ENCODE peak calls at places on chromosomes 12 and 14, in six cellular contexts. One of them, this sample, is unnamed.
A peak's percentile ranks its signal among the peaks of the same experiment; 100 is the strongest.

GRCh38 chr12:69719336-69720316 is 19.0 kb upstream of the RAB3IP start:
- DNase-seq in OCI-LY7: no peak
- DNase-seq in transverse colon: no peak
- DNase-seq in IMR-90: no peak
- DNase-seq in dorsolateral prefrontal cortex: no peak
- DNase-seq in heart left ventricle: no peak
- DNase-seq in this sample: no peak

GRCh38 chr14:80644826-80645225 is 296.7 kb downstream of the CEP128 start:
- DNase-seq in transverse colon: no peak
- DNase-seq in heart left ventricle: no peak
- DNase-seq in dorsolateral prefrontal cortex: no peak
- DNase-seq in IMR-90: no peak
- DNase-seq in OCI-LY7: no peak
- DNase-seq in this sample: no peak

GRCh38 chr14:91205449-91205848 is 39.1 kb downstream of the GPR68 start:
- DNase-seq in dorsolateral prefrontal cortex: no peak
- DNase-seq in OCI-LY7: no peak
- DNase-seq in transverse colon: no peak
- DNase-seq in heart left ventricle: no peak
- DNase-seq in IMR-90: no peak
- DNase-seq in this sample: peak; percentile 4

GRCh38 chr12:100268835-100269564 is 2.0 kb downstream of the SCYL2 start:
- DNase-seq in transverse colon: no peak
- DNase-seq in IMR-90: peak; percentile 15
- DNase-seq in dorsolateral prefrontal cortex: no peak
- DNase-seq in heart left ventricle: no peak
- DNase-seq in OCI-LY7: no peak
- DNase-seq in this sample: no peak

GRCh38 chr14:54090274-54090673 is 133.6 kb upstream of the BMP4 start:
- DNase-seq in dorsolateral prefrontal cortex: no peak
- DNase-seq in IMR-90: no peak
- DNase-seq in heart left ventricle: no peak
- DNase-seq in transverse colon: no peak
- DNase-seq in OCI-LY7: no peak
- DNase-seq in this sample: no peak

GRCh38 chr14:58315606-58316005 is 17.3 kb downstream of the ARID4A start:
- DNase-seq in IMR-90: peak; percentile 2
- DNase-seq in OCI-LY7: no peak
- DNase-seq in heart left ventricle: no peak
- DNase-seq in transverse colon: no peak
- DNase-seq in dorsolateral prefrontal cortex: no peak
- DNase-seq in this sample: no peak

GRCh38 chr14:101070540-101071492 is 167.3 kb upstream of the RTL1 start:
- DNase-seq in dorsolateral prefrontal cortex: no peak
- DNase-seq in heart left ventricle: peak; percentile 4
- DNase-seq in OCI-LY7: no peak
- DNase-seq in IMR-90: no peak
- DNase-seq in transverse colon: peak; percentile 5
- DNase-seq in this sample: peak; percentile 32

GRCh38 chr12:868722-869121 is 80.8 kb downstream of the RAD52 start:
- DNase-seq in heart left ventricle: no peak
- DNase-seq in OCI-LY7: no peak
- DNase-seq in IMR-90: no peak
- DNase-seq in dorsolateral prefrontal cortex: no peak
- DNase-seq in transverse colon: no peak
- DNase-seq in this sample: no peak

GRCh38 chr12:107344035-107344808 is 250.9 kb upstream of the CRY1 start:
- DNase-seq in dorsolateral prefrontal cortex: no peak
- DNase-seq in transverse colon: no peak
- DNase-seq in heart left ventricle: no peak
- DNase-seq in IMR-90: peak; percentile 81
- DNase-seq in OCI-LY7: no peak
- DNase-seq in this sample: no peak

GRCh38 chr12:131908716-131909595 is 14.5 kb downstream of the ULK1 start:
- DNase-seq in transverse colon: no peak
- DNase-seq in dorsolateral prefrontal cortex: no peak
- DNase-seq in IMR-90: no peak
- DNase-seq in OCI-LY7: no peak
- DNase-seq in heart left ventricle: no peak
- DNase-seq in this sample: no peak

GRCh38 chr12:5440973-5441372 is 9.1 kb downstream of the NTF3 start:
- DNase-seq in heart left ventricle: no peak
- DNase-seq in IMR-90: peak; percentile 34
- DNase-seq in transverse colon: no peak
- DNase-seq in dorsolateral prefrontal cortex: no peak
- DNase-seq in OCI-LY7: no peak
- DNase-seq in this sample: no peak
- H3K27ac ChIP-seq in heart left ventricle: no peak overlapping the region
- H3K27ac ChIP-seq in IMR-90: no peak overlapping the region
- H3K27ac ChIP-seq in transverse colon: no peak overlapping the region
- H3K27ac ChIP-seq in dorsolateral prefrontal cortex: no peak overlapping the region
- H3K27ac ChIP-seq in OCI-LY7: no peak overlapping the region
- H3K27ac ChIP-seq in this sample: no peak overlapping the region

GRCh38 chr12:12265571-12266388 is 1.1 kb downstream of the LRP6 start:
- DNase-seq in IMR-90: peak; percentile 64
- DNase-seq in heart left ventricle: no peak
- DNase-seq in OCI-LY7: peak; percentile 29
- DNase-seq in transverse colon: no peak
- DNase-seq in dorsolateral prefrontal cortex: no peak
- DNase-seq in this sample: no peak
- H3K27ac ChIP-seq in IMR-90: peak overlapping the region; percentile 91
- H3K27ac ChIP-seq in heart left ventricle: peak overlapping the region; percentile 99
- H3K27ac ChIP-seq in OCI-LY7: no peak overlapping the region
- H3K27ac ChIP-seq in transverse colon: peak overlapping the region; percentile 95
- H3K27ac ChIP-seq in dorsolateral prefrontal cortex: peak overlapping the region; percentile 94
- H3K27ac ChIP-seq in this sample: peak overlapping the region; percentile 100

DNA sequence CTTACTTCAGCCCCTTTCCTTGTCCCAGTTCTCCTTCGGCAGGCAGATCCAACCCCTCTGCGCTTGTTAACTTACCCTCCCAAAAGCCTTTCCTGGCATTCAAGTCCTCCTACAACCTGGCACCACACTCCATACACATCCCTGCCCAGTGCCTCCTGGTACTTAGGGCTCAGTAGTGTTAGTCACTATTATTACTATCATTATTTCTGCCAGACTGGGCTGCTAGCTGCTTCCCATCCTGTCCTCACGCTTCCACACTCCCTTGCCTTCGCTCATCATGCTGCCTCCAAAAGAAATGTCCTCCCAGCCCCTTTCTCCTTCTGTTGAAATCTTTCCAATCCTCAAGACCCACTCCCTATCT is 1.6 kb upstream of the HDAC7 start:
- DNase-seq in heart left ventricle: no peak
- DNase-seq in OCI-LY7: no peak
- DNase-seq in dorsolateral prefrontal cortex: no peak
- DNase-seq in IMR-90: no peak
- DNase-seq in transverse colon: no peak
- DNase-seq in this sample: no peak
- H3K27ac ChIP-seq in heart left ventricle: peak overlapping the region; percentile 95
- H3K27ac ChIP-seq in OCI-LY7: no peak overlapping the region
- H3K27ac ChIP-seq in dorsolateral prefrontal cortex: peak overlapping the region; percentile 87
- H3K27ac ChIP-seq in IMR-90: peak overlapping the region; percentile 98
- H3K27ac ChIP-seq in transverse colon: peak overlapping the region; percentile 96
- H3K27ac ChIP-seq in this sample: peak overlapping the region; percentile 97

DNA sequence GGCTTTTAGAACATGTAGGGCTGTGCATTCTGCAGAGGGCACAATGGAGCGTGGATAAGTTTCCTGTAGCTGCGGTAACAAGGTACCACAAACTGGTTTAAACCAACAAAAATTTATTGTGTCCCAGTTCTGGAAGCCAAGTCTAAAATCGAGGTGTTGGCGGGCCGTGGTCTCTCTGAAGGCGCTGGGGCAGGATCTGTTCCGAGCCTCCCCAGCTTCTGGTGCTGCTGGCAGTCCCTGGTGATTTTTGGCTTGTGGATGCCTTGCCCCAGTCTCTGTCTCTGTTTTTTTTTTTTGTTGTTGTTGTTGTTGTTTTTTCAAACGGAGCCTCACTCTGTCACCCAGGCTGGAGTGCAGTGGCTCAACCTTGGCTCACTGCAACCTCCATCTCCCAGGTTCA is 77.5 kb downstream of the ACACB start:
- DNase-seq in OCI-LY7: no peak
- DNase-seq in heart left ventricle: no peak
- DNase-seq in transverse colon: no peak
- DNase-seq in IMR-90: no peak
- DNase-seq in dorsolateral prefrontal cortex: no peak
- DNase-seq in this sample: no peak
- H3K27ac ChIP-seq in OCI-LY7: no peak overlapping the region
- H3K27ac ChIP-seq in heart left ventricle: no peak overlapping the region
- H3K27ac ChIP-seq in transverse colon: no peak overlapping the region
- H3K27ac ChIP-seq in IMR-90: no peak overlapping the region
- H3K27ac ChIP-seq in dorsolateral prefrontal cortex: no peak overlapping the region
- H3K27ac ChIP-seq in this sample: no peak overlapping the region

GRCh38 chr12:52238916-52239649 is 6.0 kb downstream of the KRT7 start:
- DNase-seq in dorsolateral prefrontal cortex: no peak
- DNase-seq in heart left ventricle: no peak
- DNase-seq in OCI-LY7: no peak
- DNase-seq in IMR-90: no peak
- DNase-seq in transverse colon: no peak
- DNase-seq in this sample: no peak
- H3K27ac ChIP-seq in dorsolateral prefrontal cortex: no peak overlapping the region
- H3K27ac ChIP-seq in heart left ventricle: no peak overlapping the region
- H3K27ac ChIP-seq in OCI-LY7: no peak overlapping the region
- H3K27ac ChIP-seq in IMR-90: no peak overlapping the region
- H3K27ac ChIP-seq in transverse colon: no peak overlapping the region
- H3K27ac ChIP-seq in this sample: no peak overlapping the region

GRCh38 chr12:109271418-109271817 is 37.7 kb downstream of the FOXN4 start:
- DNase-seq in OCI-LY7: no peak
- DNase-seq in dorsolateral prefrontal cortex: no peak
- DNase-seq in transverse colon: no peak
- DNase-seq in heart left ventricle: no peak
- DNase-seq in IMR-90: no peak
- DNase-seq in this sample: no peak
- H3K27ac ChIP-seq in OCI-LY7: no peak overlapping the region
- H3K27ac ChIP-seq in dorsolateral prefrontal cortex: no peak overlapping the region
- H3K27ac ChIP-seq in transverse colon: no peak overlapping the region
- H3K27ac ChIP-seq in heart left ventricle: no peak overlapping the region
- H3K27ac ChIP-seq in IMR-90: no peak overlapping the region
- H3K27ac ChIP-seq in this sample: no peak overlapping the region

GRCh38 chr12:27229367-27229766 is 14.7 kb upstream of the STK38L start:
- DNase-seq in IMR-90: no peak
- DNase-seq in transverse colon: no peak
- DNase-seq in OCI-LY7: no peak
- DNase-seq in heart left ventricle: no peak
- DNase-seq in dorsolateral prefrontal cortex: no peak
- DNase-seq in this sample: no peak
- H3K27ac ChIP-seq in IMR-90: no peak overlapping the region
- H3K27ac ChIP-seq in transverse colon: no peak overlapping the region
- H3K27ac ChIP-seq in OCI-LY7: no peak overlapping the region
- H3K27ac ChIP-seq in heart left ventricle: no peak overlapping the region
- H3K27ac ChIP-seq in dorsolateral prefrontal cortex: no peak overlapping the region
- H3K27ac ChIP-seq in this sample: no peak overlapping the region